ENCODE peak calls at places on chromosomes 11 and 22, in six cellular contexts. W, V, G, Z, S and P are unnamed samples. For H3K36me3, the result is how much of the 10 kb centered on the place peaks cover.

GRCh38 chr11:6693342-6694228 is 10.4 kb upstream of the MRPL17 start:
- DNase-seq in W (no peak), V (peak), G (peak), Z (no peak), S (no peak), P (peak)

GRCh38 chr22:47308886-47309285 is 546.4 kb downstream of the TBC1D22A start:
- DNase-seq in W (no peak), V (no peak), G (no peak), Z (no peak), S (no peak), P (no peak)

GRCh38 chr22:26916236-26916635 is 258.8 kb downstream of the MIAT start:
- DNase-seq in W (no peak), V (no peak), G (no peak), Z (no peak), S (no peak), P (no peak)

GRCh38 chr11:2153581-2154194 is 7.3 kb downstream of the INS start:
- DNase-seq in W (no peak), V (no peak), G (no peak), Z (no peak), S (peak), P (no peak)

GRCh38 chr22:46262449-46263207 is 515 bp downstream of the PKDREJ start:
- DNase-seq in W (no peak), V (no peak), G (peak), Z (peak), S (peak), P (no peak)

GRCh38 chr11:115523727-115524399 is 19.6 kb upstream of the CADM1 start:
- DNase-seq in W (no peak), V (no peak), G (no peak), Z (no peak), S (no peak), P (no peak)

GRCh38 chr11:28110108-28110838 is 2.1 kb downstream of the METTL15 start:
- DNase-seq in W (peak), V (peak), G (peak), Z (peak), S (peak), P (peak)

GRCh38 chr11:102199673-102200072 is 89.4 kb downstream of the YAP1 start:
- DNase-seq in W (no peak), V (no peak), G (no peak), Z (no peak), S (no peak), P (no peak)

GRCh38 chr11:86183694-86184093 is 60.9 kb upstream of the EED start:
- DNase-seq in W (no peak), V (peak), G (peak), Z (no peak), S (no peak), P (no peak)

GRCh38 chr22:22071455-22071854 is 88.9 kb upstream of the TOP3B start:
- DNase-seq in W (no peak), V (no peak), G (no peak), Z (no peak), S (no peak), P (no peak)

GRCh38 chr11:788953-789940 is 643 bp downstream of the CEND1 start:
- DNase-seq in W (no peak), V (no peak), G (no peak), Z (no peak), S (no peak), P (no peak)
- H3K4me3 ChIP-seq in W (peak), V (no peak), G (no peak), Z (no peak), S (no peak), P (no peak)

GRCh38 chr11:13695886-13696285 is 27.4 kb downstream of the FAR1 start:
- DNase-seq in W (no peak), V (no peak), G (no peak), Z (no peak), S (no peak), P (no peak)
- H3K36me3 ChIP-seq in W (under half), V (under half), G (under half), Z (under half), S (under half), P (under half)

DNA sequence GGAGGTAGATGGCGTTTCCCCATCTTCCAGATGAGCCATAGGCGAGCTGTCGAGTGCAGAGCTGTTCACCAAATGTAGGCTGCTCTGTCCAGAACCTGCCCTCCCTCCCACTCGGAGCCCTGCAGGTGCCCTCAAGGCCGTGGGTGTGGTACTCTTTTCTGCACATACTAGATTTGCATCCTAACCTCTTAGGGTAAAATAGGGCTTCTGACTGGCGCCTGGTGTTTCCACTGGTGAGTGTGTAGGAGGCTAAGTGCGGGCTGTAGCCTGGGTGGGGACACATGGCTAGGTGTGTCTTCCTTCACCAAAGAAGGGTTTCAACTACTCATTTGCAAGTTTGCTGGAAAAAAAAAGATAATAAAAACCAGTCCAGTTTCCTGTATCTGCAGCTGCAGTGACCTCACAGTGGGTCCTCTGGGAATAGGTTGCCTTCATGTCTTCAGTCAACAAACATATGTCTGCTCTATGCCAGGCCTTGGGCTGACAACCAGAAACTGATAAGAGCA is 8.5 kb downstream of the BIK start:
- DNase-seq in W (no peak), V (no peak), G (no peak), Z (no peak), S (no peak), P (no peak)
- H3K4me3 ChIP-seq in W (no peak), V (no peak), G (no peak), Z (no peak), S (no peak), P (no peak)

DNA sequence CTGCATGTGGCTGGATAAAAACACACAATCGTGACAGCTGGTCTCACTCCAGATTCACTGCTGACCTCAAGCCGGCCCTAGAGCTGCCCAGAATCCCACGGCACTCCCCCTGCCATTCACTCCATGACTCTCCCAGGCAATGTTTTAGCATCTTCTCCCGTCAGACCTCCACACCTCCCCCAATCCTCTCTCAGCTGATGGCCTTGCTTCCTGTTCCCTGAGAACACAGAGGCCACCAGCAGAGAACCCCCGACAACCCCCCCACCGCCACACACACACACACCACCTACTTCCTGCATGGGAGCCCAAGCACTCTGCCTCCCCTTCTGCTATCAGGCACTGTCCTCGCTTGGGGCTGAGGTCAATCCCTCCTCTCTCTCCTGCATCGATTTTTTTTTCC is 9.3 kb downstream of the TNKS1BP1 start:
- DNase-seq in W (no peak), V (no peak), G (no peak), Z (peak), S (no peak), P (no peak)
- H3K36me3 ChIP-seq in W (under half), V (under half), G (under half), Z (under half), S (half or more), P (under half)

GRCh38 chr11:43575931-43576833 is 104.4 kb upstream of the HSD17B12 start:
- DNase-seq in W (no peak), V (no peak), G (no peak), Z (no peak), S (no peak), P (no peak)
- H3K4me3 ChIP-seq in W (peak), V (no peak), G (no peak), Z (no peak), S (peak), P (no peak)

GRCh38 chr11:60924110-60924905 is at the start of gene TMEM132A:
- DNase-seq in W (peak), V (peak), G (peak), Z (peak), S (peak), P (peak)
- H3K36me3 ChIP-seq in W (under half), V (under half), G (under half), Z (under half), S (under half), P (under half)

DNA sequence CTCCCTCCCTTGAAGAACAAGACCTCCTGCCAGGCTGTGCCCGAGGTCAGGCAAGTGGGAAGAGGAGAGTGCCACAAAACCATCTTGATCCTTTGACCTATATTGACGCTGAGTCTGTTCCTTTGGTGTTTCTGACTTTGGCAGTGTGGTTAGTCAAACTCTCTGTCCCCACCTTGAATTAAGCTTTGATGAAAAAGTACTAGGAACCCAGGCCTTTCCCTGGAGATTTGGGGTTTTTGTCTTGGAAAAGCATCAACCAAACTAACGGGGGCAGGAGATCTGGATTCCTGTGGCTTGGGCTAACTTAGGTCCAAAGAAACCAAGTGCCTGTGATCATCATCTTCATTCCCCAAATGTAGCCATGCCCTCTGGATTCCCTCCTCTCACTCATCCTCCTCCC is 40.4 kb downstream of the ARFGAP2 start:
- DNase-seq in W (no peak), V (no peak), G (no peak), Z (no peak), S (no peak), P (no peak)
- H3K4me3 ChIP-seq in W (no peak), V (no peak), G (no peak), Z (no peak), S (no peak), P (no peak)

GRCh38 chr22:20996598-20997535 is 5.1 kb downstream of the THAP7 start:
- DNase-seq in W (no peak), V (no peak), G (no peak), Z (no peak), S (no peak), P (no peak)

GRCh38 chr22:20995329-20996030 is 6.4 kb downstream of the THAP7 start:
- DNase-seq in W (no peak), V (no peak), G (no peak), Z (no peak), S (no peak), P (no peak)

GRCh38 chr22:20997536-20998257 is 4.2 kb downstream of the THAP7 start:
- DNase-seq in W (no peak), V (no peak), G (no peak), Z (no peak), S (peak), P (no peak)

GRCh38 chr22:20994902-20995241 is 7.0 kb downstream of the THAP7 start:
- DNase-seq in W (no peak), V (no peak), G (no peak), Z (no peak), S (no peak), P (no peak)

DNA sequence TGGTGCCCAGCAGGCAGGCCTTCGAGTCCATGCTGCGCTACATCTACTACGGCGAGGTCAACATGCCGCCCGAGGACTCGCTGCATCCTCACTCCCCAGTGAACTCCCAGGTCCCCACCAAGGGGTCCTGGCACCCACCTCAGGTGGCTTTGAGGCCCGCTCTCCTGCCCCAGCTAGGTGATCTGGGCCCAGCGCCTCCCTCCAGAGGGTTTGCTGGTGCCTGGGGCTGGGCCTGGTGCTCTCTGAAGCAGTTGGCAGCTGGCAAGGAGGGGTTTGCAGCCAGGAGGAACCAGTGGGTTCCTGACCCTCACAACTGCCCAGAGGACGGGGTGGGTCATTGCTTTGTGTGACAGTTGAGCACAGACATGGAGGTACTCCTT is 5.9 kb downstream of the THAP7 start:
- DNase-seq in W (no peak), V (no peak), G (no peak), Z (no peak), S (no peak), P (no peak)
- H3K36me3 ChIP-seq in W (under half), V (under half), G (under half), Z (under half), S (half or more), P (under half)